ENCODE peak calls at places on chromosomes 1 and 21, in six cellular contexts. W is HCT116, H is hepatocyte, O is pancreas, G is endothelial cell of umbilical vein, U is mesenchymal stem cell. S is an unnamed sample. For H3K4me1, the result is how much of the 10 kb centered on the place peaks cover.

GRCh38 chr1:83791821-83792437 is 207.0 kb downstream of the TTLL7 start:
- DNase-seq in U (peak), W (no peak), H (no peak), G (no peak), O (no peak), S (no peak)

GRCh38 chr1:27548136-27548853 is 55.6 kb downstream of the AHDC1 start:
- DNase-seq in G (no peak), H (no peak), U (no peak), O (no peak), W (no peak), S (no peak)

GRCh38 chr1:79988401-79988800 is 981.9 kb upstream of the ADGRL4 start:
- DNase-seq in O (no peak), W (no peak), U (no peak), G (no peak), H (no peak), S (no peak)

GRCh38 chr1:167454929-167455785 is 63.2 kb downstream of the CD247 start:
- DNase-seq in W (peak), U (peak), H (peak), G (peak), O (peak), S (peak)

GRCh38 chr1:197440730-197441129 is 172.7 kb downstream of the CRB1 start:
- DNase-seq in O (no peak), G (no peak), U (no peak), W (no peak), H (no peak), S (no peak)

GRCh38 chr1:172322219-172323061 is 98.0 kb upstream of the C1orf105 start:
- DNase-seq in H (peak), O (peak), U (peak), G (peak), W (no peak), S (peak)

GRCh38 chr1:203126866-203127671 is 457 bp upstream of the ADORA1 start:
- DNase-seq in U (peak), G (no peak), H (no peak), O (peak), W (no peak), S (no peak)

GRCh38 chr1:234400773-234401172 is 27.5 kb downstream of the COA6 start:
- DNase-seq in O (no peak), U (peak), W (no peak), H (no peak), G (peak), S (no peak)

GRCh38 chr1:212610575-212610967 is 2.0 kb downstream of the ATF3 start:
- DNase-seq in U (peak), O (no peak), W (no peak), G (no peak), H (no peak), S (no peak)

GRCh38 chr1:98143403-98143802 is 222.6 kb upstream of the DPYD start:
- DNase-seq in U (no peak), O (no peak), W (no peak), G (peak), H (no peak), S (no peak)

GRCh38 chr1:43983253-43983904 is 4.4 kb downstream of the B4GALT2 start:
- DNase-seq in W (no peak), G (no peak), U (no peak), O (no peak), H (no peak), S (no peak)

GRCh38 chr1:8013399-8013798 is 12.7 kb downstream of the ERRFI1 start:
- DNase-seq in W (no peak), U (no peak), O (no peak), G (no peak), H (no peak), S (no peak)

GRCh38 chr1:224933584-224933983 is 4.1 kb downstream of the DNAH14 start:
- DNase-seq in W (no peak), H (no peak), G (no peak), U (no peak), O (no peak), S (no peak)

GRCh38 chr1:163730366-163730765 is 408.6 kb downstream of the NUF2 start:
- DNase-seq in G (peak), W (no peak), O (no peak), H (peak), U (no peak), S (no peak)

GRCh38 chr1:79587229-79587628 is 580.7 kb upstream of the ADGRL4 start:
- DNase-seq in O (no peak), U (no peak), G (no peak), W (no peak), H (no peak), S (no peak)

GRCh38 chr1:229180161-229180560 is 90.8 kb upstream of the RAB4A start:
- DNase-seq in W (no peak), O (no peak), G (no peak), U (no peak), H (no peak), S (no peak)

GRCh38 chr1:27778022-27778421 is 5.0 kb downstream of the STX12 start:
- DNase-seq in U (no peak), H (peak), O (no peak), G (no peak), W (no peak), S (no peak)

GRCh38 chr21:41121785-41122415 is 46.1 kb upstream of the BACE2 start:
- DNase-seq in U (no peak), H (peak), W (peak), G (peak), O (peak), S (peak)

GRCh38 chr1:84061336-84061735 is 62.4 kb upstream of the TTLL7 start:
- DNase-seq in U (no peak), W (no peak), G (no peak), H (no peak), O (no peak), S (no peak)

GRCh38 chr1:16236091-16236494 is 890 bp downstream of the CPLANE2 start:
- DNase-seq in G (peak), H (no peak), O (no peak), U (peak), W (peak), S (no peak)

GRCh38 chr1:5279127-5279526 is 624.7 kb downstream of the AJAP1 start:
- DNase-seq in O (no peak), W (no peak), G (no peak), U (no peak), H (no peak), S (no peak)

GRCh38 chr1:220528679-220529529 is 968 bp downstream of the MARK1 start:
- DNase-seq in G (peak), H (peak), O (peak), U (no peak), W (no peak), S (peak)

GRCh38 chr1:53074313-53075154 is 12.5 kb downstream of the PODN start:
- DNase-seq in G (no peak), O (no peak), W (no peak), U (no peak), H (no peak), S (no peak)

GRCh38 chr21:43764576-43765495 is 11.3 kb downstream of the CSTB start:
- DNase-seq in W (no peak), H (no peak), O (no peak), U (no peak), G (no peak), S (no peak)

GRCh38 chr21:29321908-29322569 is 23.3 kb downstream of the BACH1 start:
- DNase-seq in W (no peak), H (no peak), G (no peak), O (no peak), U (no peak), S (no peak)

GRCh38 chr21:44436958-44437357 is 18.4 kb upstream of the LRRC3 start:
- DNase-seq in W (no peak), G (no peak), H (no peak), O (peak), U (no peak), S (no peak)

GRCh38 chr1:214446772-214447556 is 104.4 kb downstream of the PTPN14 start:
- DNase-seq in H (peak), U (peak), O (peak), G (peak), W (peak), S (peak)

GRCh38 chr1:30527511-30528140 is 195.8 kb downstream of the MATN1 start:
- DNase-seq in O (peak), H (no peak), G (no peak), U (no peak), W (no peak), S (peak)

GRCh38 chr1:228265167-228265566 is 57.3 kb downstream of the OBSCN start:
- DNase-seq in U (no peak), W (no peak), O (no peak), H (no peak), G (peak), S (no peak)

GRCh38 chr1:241976264-241976663 is 18.7 kb downstream of the BECN2 start:
- DNase-seq in W (no peak), O (no peak), G (no peak), U (no peak), H (no peak), S (no peak)

GRCh38 chr1:58979085-58979484 is 195.2 kb upstream of the JUN start:
- DNase-seq in O (no peak), G (no peak), H (no peak), W (no peak), U (no peak), S (no peak)

GRCh38 chr1:234185438-234185837 is 187.8 kb upstream of the COA6 start:
- DNase-seq in G (no peak), W (no peak), O (no peak), U (no peak), H (no peak), S (no peak)

GRCh38 chr1:54571326-54571725 is 23.3 kb downstream of the ACOT11 start:
- DNase-seq in G (peak), H (no peak), U (no peak), W (no peak), O (no peak), S (no peak)

GRCh38 chr1:234613128-234613875 is 3.3 kb upstream of the IRF2BP2 start:
- DNase-seq in W (no peak), O (no peak), H (peak), U (peak), G (no peak), S (peak)

GRCh38 chr1:117572546-117572945 is 33.3 kb upstream of the TENT5C start:
- DNase-seq in G (no peak), O (no peak), W (no peak), U (no peak), H (no peak), S (no peak)

GRCh38 chr1:8357329-8358101 is 39.6 kb downstream of the SLC45A1 start:
- DNase-seq in O (no peak), U (no peak), W (no peak), G (no peak), H (no peak), S (no peak)

GRCh38 chr21:45549670-45550463 is 7.6 kb upstream of the SLC19A1 start:
- DNase-seq in W (no peak), O (peak), U (no peak), H (no peak), G (no peak), S (no peak)

GRCh38 chr1:35434703-35435102 is 122.5 kb downstream of the KIAA0319L start:
- DNase-seq in H (no peak), W (no peak), G (no peak), O (no peak), U (no peak), S (no peak)

DNA sequence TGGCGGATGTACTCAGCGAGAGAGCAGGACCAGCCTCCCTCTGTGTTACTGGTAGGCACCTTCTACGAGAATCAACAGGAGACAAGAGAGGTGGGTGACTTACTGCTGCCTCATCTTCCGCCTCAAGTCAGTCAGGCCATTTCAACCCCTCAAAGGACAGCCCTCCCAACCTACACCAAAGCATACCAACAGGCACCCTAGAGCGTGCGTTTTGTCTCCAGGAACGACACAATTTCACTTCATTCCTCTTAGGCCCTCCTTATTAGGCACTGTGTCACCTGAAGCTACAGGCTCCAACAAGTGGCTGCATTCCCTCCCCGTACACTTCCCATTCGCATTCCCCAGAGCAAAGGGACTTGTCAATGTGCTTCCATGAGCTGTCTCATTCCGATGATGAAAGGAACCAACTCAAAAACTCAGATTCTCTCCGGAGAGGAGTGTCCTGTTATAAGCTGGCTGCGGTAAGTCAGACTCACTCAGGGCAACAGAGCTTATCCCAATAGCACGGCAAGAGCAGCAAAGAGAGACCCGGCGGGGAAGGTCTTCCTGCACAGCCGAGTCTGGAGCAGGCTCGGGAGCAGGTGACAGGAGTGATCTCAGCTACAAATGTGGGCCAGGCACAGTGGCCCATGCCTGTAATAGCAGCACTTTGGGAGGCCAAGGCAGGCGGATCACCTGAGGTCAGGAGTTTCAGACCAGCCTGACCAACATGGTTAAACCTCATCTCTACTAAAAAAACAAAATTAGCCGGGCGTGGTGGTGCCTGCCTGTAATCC is 120.6 kb upstream of the IFFO2 start:
- DNase-seq in U (no peak), W (no peak), O (no peak), G (no peak), H (no peak), S (no peak)
- H3K4me1 ChIP-seq in U (under half), W (under half), O (under half), G (under half), H (under half), S (under half)

GRCh38 chr1:154943649-154944421 is 7.3 kb upstream of the PMVK start:
- DNase-seq in U (peak), H (peak), W (no peak), G (peak), O (no peak), S (peak)

GRCh38 chr1:154945962-154946850 is 9.7 kb upstream of the PMVK start:
- DNase-seq in O (no peak), G (no peak), U (no peak), H (no peak), W (no peak), S (no peak)

GRCh38 chr1:154941332-154941995 is 4.9 kb upstream of the PMVK start:
- DNase-seq in H (peak), G (no peak), W (no peak), U (peak), O (peak), S (peak)

GRCh38 chr1:154945160-154945961 is 8.8 kb upstream of the PMVK start:
- DNase-seq in W (no peak), U (no peak), H (no peak), O (no peak), G (no peak), S (no peak)

DNA sequence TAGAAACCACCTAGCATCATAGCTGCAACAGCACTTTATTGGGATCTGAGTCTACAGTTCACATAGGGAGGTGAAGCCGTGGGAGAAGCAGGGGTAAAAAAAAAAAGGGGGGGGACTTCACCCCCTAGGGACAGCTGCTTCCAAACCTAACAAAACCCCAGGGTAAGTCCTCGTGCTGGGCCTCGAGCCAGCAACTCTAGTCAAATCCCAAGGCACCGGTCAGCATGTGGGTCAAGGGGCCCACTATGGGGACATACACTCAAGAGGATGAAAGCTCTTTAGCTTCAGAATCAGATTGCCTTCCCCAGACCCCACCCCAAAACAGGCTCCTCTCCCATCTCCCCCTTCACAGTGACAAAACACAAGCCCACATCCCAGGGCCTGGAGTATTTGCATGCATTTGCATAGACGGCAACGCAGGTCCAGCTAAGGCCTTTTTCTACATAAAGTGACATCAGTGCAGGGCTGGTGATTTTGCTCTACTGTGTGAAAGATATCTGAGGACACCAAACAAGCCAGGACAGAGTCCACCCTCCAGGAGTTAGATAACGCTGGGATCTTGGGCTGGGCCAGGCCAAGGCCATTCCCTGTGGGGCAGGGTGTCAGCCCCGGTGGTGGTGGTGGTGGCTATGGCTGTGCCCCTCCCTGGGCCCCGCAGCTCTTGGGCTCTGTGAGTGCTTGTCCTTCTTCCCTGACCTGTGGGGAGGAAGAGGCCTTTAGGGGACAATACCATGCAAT is 8.1 kb upstream of the PMVK start:
- DNase-seq in G (no peak), U (no peak), H (peak), W (no peak), O (no peak), S (peak)
- H3K4me1 ChIP-seq in G (under half), U (under half), H (under half), W (under half), O (under half), S (under half)

GRCh38 chr1:201755200-201755599 is 73.8 kb upstream of the IPO9 start:
- DNase-seq in U (no peak), O (no peak), W (no peak), G (no peak), H (no peak), S (no peak)

GRCh38 chr1:201754353-201754752 is 74.6 kb upstream of the IPO9 start:
- DNase-seq in G (no peak), H (no peak), U (no peak), O (no peak), W (no peak), S (no peak)

GRCh38 chr1:201752333-201752732 is 76.6 kb upstream of the IPO9 start:
- DNase-seq in O (no peak), W (no peak), G (no peak), H (no peak), U (no peak), S (no peak)

GRCh38 chr1:201751872-201752271 is 77.1 kb upstream of the IPO9 start:
- DNase-seq in W (no peak), U (peak), G (peak), O (no peak), H (peak), S (no peak)

DNA sequence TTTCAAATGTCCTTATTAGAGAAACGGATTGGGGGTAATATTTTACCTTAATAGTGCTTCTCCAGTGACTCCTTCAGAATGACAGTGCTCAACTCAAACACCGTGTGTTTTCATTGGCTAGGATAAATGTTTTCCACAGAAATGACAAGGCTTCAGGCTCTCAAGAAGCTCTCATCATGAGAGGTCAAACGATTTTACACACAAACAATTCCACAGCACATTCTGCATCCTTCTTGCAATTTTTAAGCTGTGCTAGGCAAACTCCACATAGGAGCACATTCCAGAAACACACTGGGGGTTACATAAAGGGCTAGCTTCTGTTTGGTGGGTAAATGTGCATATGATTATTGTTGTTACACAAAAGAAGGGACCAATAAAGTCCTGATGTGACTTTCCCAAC is 75.5 kb upstream of the IPO9 start:
- DNase-seq in U (no peak), W (no peak), O (no peak), G (peak), H (no peak), S (no peak)
- H3K4me1 ChIP-seq in U (under half), W (under half), O (under half), G (half or more), H (under half), S (under half)

GRCh38 chr1:67729872-67730271 is 44.9 kb downstream of the GADD45A start:
- DNase-seq in W (no peak), U (no peak), H (no peak), G (no peak), O (no peak), S (no peak)
- H3K4me1 ChIP-seq in W (under half), U (under half), H (under half), G (under half), O (under half), S (half or more)

DNA sequence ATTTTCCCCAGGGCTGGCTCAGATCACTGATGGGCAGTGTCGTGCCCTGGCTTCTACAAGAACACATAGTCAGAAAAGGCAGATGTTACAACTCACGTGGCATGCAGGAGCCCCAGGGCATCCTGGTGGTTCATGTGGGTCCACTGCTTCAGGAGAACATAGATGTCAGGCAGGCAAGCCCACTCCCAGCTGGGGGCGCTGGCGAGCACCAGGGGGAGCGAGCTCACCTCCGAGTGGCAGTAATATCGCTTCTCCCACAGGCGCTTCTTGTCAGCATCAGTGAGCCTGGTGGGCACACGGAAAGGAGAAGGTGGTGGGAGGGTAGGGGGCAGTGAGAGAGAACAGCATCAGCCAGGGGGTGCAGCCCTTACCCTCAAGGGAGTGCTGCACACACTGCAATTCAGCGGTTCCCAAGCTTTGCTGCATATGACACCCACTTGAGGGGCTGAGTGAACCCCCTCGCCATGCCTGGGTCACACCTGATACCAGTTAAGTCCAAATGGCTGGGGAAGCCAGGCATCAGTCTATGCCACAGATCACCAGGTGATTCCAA is 34.3 kb upstream of the PPP1R15B start:
- DNase-seq in W (no peak), U (peak), H (peak), O (no peak), G (peak), S (peak)
- H3K4me1 ChIP-seq in W (under half), U (under half), H (under half), O (under half), G (under half), S (under half)

GRCh38 chr1:109900489-109900888 is 10.2 kb upstream of the CSF1 start:
- DNase-seq in U (no peak), H (no peak), G (no peak), O (no peak), W (no peak), S (no peak)
- H3K4me1 ChIP-seq in U (under half), H (under half), G (under half), O (under half), W (under half), S (under half)

GRCh38 chr1:70115315-70115714 is 90.1 kb downstream of the LRRC40 start:
- DNase-seq in H (no peak), W (no peak), O (no peak), U (no peak), G (no peak), S (no peak)
- H3K4me1 ChIP-seq in H (under half), W (under half), O (under half), U (under half), G (under half), S (under half)

S was measured in SJCRH30.